ENCODE peak calls at places on chromosome 16, in four cellular contexts. A is HepG2, J is HCT116, F is K562. G is an unnamed sample.

GRCh38 chr16:8730335-8730915 is 56.0 kb downstream of the ABAT start:
- DNase-seq in F (no peak), J (no peak), A (no peak), G (no peak)

GRCh38 chr16:29114476-29115012 is 129.7 kb downstream of the LAT start:
- DNase-seq in J (no peak), F (no peak), A (no peak), G (no peak)

GRCh38 chr16:19840524-19841110 is 44.0 kb downstream of the GPRC5B start:
- DNase-seq in J (no peak), A (no peak), F (no peak), G (no peak)

GRCh38 chr16:11742041-11742535 is 569 bp downstream of the TXNDC11 start:
- DNase-seq in J (no peak), F (peak; percentile 70), A (peak; percentile 32), G (no peak)

GRCh38 chr16:56812884-56813283 is 52.1 kb upstream of the SLC12A3 start:
- DNase-seq in F (no peak), J (no peak), A (peak; percentile 50), G (no peak)

GRCh38 chr16:56355221-56355620 is 70.1 kb downstream of the AMFR start:
- DNase-seq in J (no peak), F (no peak), A (no peak), G (no peak)

GRCh38 chr16:24645739-24646645 is 83.5 kb upstream of the TNRC6A start:
- DNase-seq in F (no peak), J (peak; percentile 91), A (peak; percentile 57), G (peak; percentile 98)

GRCh38 chr16:22183901-22184614 is 21.8 kb downstream of the SDR42E2 start:
- DNase-seq in J (no peak), A (no peak), F (peak; percentile 83), G (no peak)

GRCh38 chr16:78515421-78515820 is 416.0 kb downstream of the WWOX start:
- DNase-seq in A (no peak), J (no peak), F (no peak), G (no peak)

GRCh38 chr16:48605518-48606110 is 4.4 kb downstream of the N4BP1 start:
- DNase-seq in J (no peak), F (no peak), A (no peak), G (no peak)

GRCh38 chr16:10868089-10868488 is 8.9 kb upstream of the CIITA start:
- DNase-seq in A (no peak), J (no peak), F (no peak), G (no peak)

GRCh38 chr16:57739756-57740422 is 4.3 kb downstream of the KATNB1 start:
- DNase-seq in A (no peak), J (no peak), F (no peak), G (no peak)

GRCh38 chr16:50269769-50270509 is 3.6 kb downstream of the ADCY7 start:
- DNase-seq in A (no peak), J (no peak), F (no peak), G (no peak)

GRCh38 chr16:58299757-58300349 is 5.0 kb upstream of the PRSS54 start:
- DNase-seq in F (peak; percentile 48), A (peak; percentile 26), J (peak; percentile 13), G (no peak)

GRCh38 chr16:22787456-22788189 is 26.3 kb upstream of the HS3ST2 start:
- DNase-seq in J (no peak), A (no peak), F (no peak), G (no peak)

GRCh38 chr16:79409970-79410369 is 190.6 kb downstream of the MAF start:
- DNase-seq in A (no peak), F (no peak), J (no peak), G (no peak)

GRCh38 chr16:52545157-52545543 is 1.8 kb downstream of the TOX3 start:
- DNase-seq in F (no peak), J (no peak), A (no peak), G (no peak)

GRCh38 chr16:28237754-28238357 is 26.1 kb upstream of the XPO6 start:
- DNase-seq in J (no peak), A (no peak), F (peak; percentile 52), G (no peak)

GRCh38 chr16:54275956-54276355 is 10.6 kb downstream of the IRX3 start:
- DNase-seq in F (no peak), A (no peak), J (no peak), G (no peak)

GRCh38 chr16:54287758-54288591 is 1.4 kb upstream of the IRX3 start:
- DNase-seq in F (no peak), J (no peak), A (no peak), G (no peak)

GRCh38 chr16:89863741-89864391 is 9.5 kb upstream of the TCF25 start:
- DNase-seq in A (no peak), J (no peak), F (no peak), G (no peak)

GRCh38 chr16:71552698-71553503 is 24.0 kb downstream of the TAT start:
- DNase-seq in F (no peak), A (peak; percentile 64), J (peak; percentile 6), G (no peak)

GRCh38 chr16:13521356-13521755 is 398.6 kb upstream of the ERCC4 start:
- DNase-seq in F (no peak), A (no peak), J (no peak), G (no peak)

GRCh38 chr16:24180451-24180850 is 75.7 kb upstream of the CACNG3 start:
- DNase-seq in F (no peak), J (no peak), A (no peak), G (no peak)

GRCh38 chr16:46748775-46749705 is 896 bp upstream of the MYLK3 start:
- DNase-seq in J (no peak), F (no peak), A (no peak), G (no peak)

GRCh38 chr16:68368602-68368944 is 57.8 kb downstream of the PRMT7 start:
- DNase-seq in F (no peak), J (no peak), A (no peak), G (no peak)

GRCh38 chr16:68370221-68370920 is 59.6 kb downstream of the PRMT7 start:
- DNase-seq in A (no peak), J (no peak), F (no peak), G (no peak)

GRCh38 chr16:68369168-68369567 is 58.3 kb downstream of the PRMT7 start:
- DNase-seq in F (no peak), J (no peak), A (no peak), G (no peak)

GRCh38 chr16:68370921-68371651 is 60.3 kb downstream of the PRMT7 start:
- DNase-seq in F (peak; percentile 41), A (no peak), J (no peak), G (no peak)

GRCh38 chr16:68369697-68370096 is 58.9 kb downstream of the PRMT7 start:
- DNase-seq in A (no peak), J (no peak), F (no peak), G (no peak)
- TF ChIP-seq TCF7L2 in A (no peak), J (no peak), F (no peak), G (no peak)

GRCh38 chr16:66649167-66649566 is 44.7 kb downstream of the CMTM3 start:
- DNase-seq in F (no peak), J (no peak), A (no peak), G (no peak)

GRCh38 chr16:66651965-66652364 is 44.6 kb downstream of the CMTM4 start:
- DNase-seq in J (no peak), F (no peak), A (no peak), G (no peak)

GRCh38 chr16:66651474-66651765 is 45.1 kb downstream of the CMTM4 start:
- DNase-seq in J (no peak), F (no peak), A (no peak), G (no peak)

GRCh38 chr16:66649636-66650205 is 45.2 kb downstream of the CMTM3 start:
- DNase-seq in F (no peak), J (no peak), A (no peak), G (no peak)

DNA sequence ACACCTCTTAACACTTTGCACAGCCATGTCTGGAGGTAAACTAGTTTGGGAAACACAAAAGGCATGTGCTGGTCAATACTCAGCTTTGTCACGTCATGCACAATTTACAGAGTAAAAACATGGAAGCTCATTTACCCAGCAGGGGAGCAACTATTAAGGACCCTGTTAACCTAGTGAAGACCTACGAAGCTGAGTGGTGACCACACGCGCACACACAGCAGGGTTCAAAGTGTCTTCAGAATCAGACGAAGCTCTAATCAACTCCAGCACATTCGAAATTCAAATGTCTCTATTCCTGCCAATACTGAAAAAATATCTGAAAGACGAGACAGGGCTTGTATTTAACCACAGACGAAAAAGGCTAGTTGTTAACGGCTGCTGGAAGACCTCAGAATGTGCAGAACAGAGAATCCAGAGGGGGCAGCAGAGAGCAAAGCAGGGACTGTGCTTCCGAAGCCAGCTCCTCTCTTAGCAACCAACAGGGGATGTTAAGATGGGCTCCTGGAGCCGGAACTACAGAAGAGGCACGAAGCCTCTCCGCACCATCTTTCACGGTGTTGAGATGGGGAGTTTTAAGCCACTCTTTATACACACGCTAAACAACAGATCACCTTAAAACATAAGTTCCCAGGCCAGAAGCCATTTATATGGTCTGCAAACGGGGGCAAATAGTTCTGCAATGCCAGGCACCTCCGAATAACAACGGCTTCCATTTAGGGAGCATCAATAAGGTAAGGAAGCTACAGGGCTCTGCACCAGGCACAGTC is 45.7 kb downstream of the CMTM4 start:
- DNase-seq in A (peak; percentile 79), J (peak; percentile 60), F (peak; percentile 81), G (peak; percentile 68)
- TF ChIP-seq CTCF in A (peak; percentile 90), J (peak; percentile 89), F (peak; percentile 95), G (peak; percentile 93)

GRCh38 chr16:88353232-88353631 is 29.5 kb upstream of the ZNF469 start:
- DNase-seq in A (no peak), F (no peak), J (no peak), G (no peak)

GRCh38 chr16:88351521-88352101 is 31.1 kb upstream of the ZNF469 start:
- DNase-seq in J (no peak), A (no peak), F (no peak), G (no peak)

GRCh38 chr16:88353691-88354090 is 29.1 kb upstream of the ZNF469 start:
- DNase-seq in A (no peak), J (no peak), F (no peak), G (no peak)

GRCh38 chr16:88350922-88351321 is 31.8 kb upstream of the ZNF469 start:
- DNase-seq in J (no peak), A (no peak), F (no peak), G (no peak)

DNA sequence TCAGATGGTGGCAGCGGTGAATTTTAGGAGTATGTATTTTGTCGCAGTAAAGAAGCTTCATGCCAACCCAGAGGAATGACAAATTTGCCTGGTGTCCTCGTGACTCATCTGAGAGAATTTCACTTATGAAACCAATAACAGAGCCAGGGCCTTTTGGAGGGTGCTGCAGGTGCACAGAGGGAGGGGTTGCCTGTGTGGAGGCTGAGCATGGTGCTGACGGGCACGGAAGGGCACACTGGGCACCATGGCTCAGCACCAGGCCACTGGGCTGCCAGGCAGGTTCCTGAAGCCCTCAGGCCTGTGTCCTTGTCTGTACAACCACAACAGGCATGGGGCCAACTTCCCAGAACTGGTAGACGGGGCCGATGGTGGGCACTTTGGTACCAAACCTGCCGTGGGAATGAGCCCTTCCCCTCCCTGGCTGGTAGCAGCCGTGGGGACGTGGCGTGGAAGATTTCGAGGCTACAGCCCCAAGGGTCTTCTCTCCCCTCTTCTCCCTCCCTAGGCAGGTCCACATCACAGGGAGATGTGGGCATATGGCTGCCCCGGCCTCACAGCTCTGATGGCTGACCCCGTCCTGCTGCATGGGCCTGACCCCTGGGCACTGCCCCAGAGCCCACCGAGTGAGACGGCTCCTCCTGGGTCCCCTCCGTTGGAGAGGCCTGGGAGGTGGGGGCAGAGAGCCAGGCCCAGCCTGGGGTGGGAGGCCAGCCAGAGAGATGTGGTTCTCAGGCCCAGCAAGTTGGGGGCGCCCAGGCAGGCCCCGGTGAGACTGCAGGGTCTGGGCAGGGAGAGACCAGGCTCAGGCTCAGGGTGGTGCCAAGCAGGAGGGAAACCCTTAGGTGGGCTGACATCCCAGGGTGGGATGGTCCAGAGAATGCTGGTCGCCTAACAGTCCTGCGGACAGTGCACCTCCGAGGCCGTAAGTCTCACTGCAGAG is 30.2 kb upstream of the ZNF469 start:
- DNase-seq in F (no peak), J (no peak), A (no peak), G (no peak)
- TF ChIP-seq TCF7L2 in F (no peak), J (no peak), A (no peak), G (no peak)

GRCh38 chr16:81181013-81181720 is 57.3 kb upstream of the BCO1 start:
- DNase-seq in A (peak; percentile 98), F (peak; percentile 60), J (peak; percentile 93), G (peak; percentile 64)
- TF ChIP-seq CTCF in A (no peak), F (no peak), J (no peak), G (no peak)

G was measured in Panc1.